ENCODE peak calls at places on chromosomes 16 and 17, in four cellular contexts. C, M, G and N are unnamed samples.

GRCh38 chr17:76529224-76529642 is 8.3 kb downstream of the CYGB start:
- DNase-seq in C (peak; percentile 81), G (no peak), M (no peak), N (peak; percentile 58)

GRCh38 chr17:78001182-78001581 is 42.7 kb downstream of the TNRC6C start:
- DNase-seq in G (no peak), M (no peak), C (no peak), N (no peak)

GRCh38 chr17:27320222-27320560 is 26.3 kb downstream of the WSB1 start:
- DNase-seq in M (no peak), G (no peak), C (no peak), N (no peak)

GRCh38 chr17:57533684-57534305 is 211.3 kb downstream of the CCDC182 start:
- DNase-seq in M (no peak), C (no peak), G (no peak), N (no peak)

GRCh38 chr17:30345527-30346075 is 11.7 kb upstream of the TMIGD1 start:
- DNase-seq in M (no peak), G (no peak), C (no peak), N (no peak)

GRCh38 chr16:89687092-89687940 is 827 bp downstream of the CDK10 start:
- DNase-seq in G (peak; percentile 48), C (no peak), M (no peak), N (no peak)

GRCh38 chr17:29342148-29342765 is 47.9 kb upstream of the TAOK1 start:
- DNase-seq in C (no peak), M (no peak), G (no peak), N (no peak)

GRCh38 chr17:278055-279028 is 74.3 kb downstream of the RPH3AL start:
- DNase-seq in G (no peak), C (no peak), M (no peak), N (no peak)

GRCh38 chr16:86718118-86718517 is 139.8 kb downstream of the FOXL1 start:
- DNase-seq in G (no peak), M (no peak), C (no peak), N (no peak)

GRCh38 chr17:40097931-40098845 is 2.2 kb downstream of the NR1D1 start:
- DNase-seq in G (no peak), M (no peak), C (peak; percentile 74), N (peak; percentile 72)
- H3K4me3 ChIP-seq in G (no peak overlapping the region), M (peak overlapping the region; percentile 44), C (peak overlapping the region; percentile 92), N (no peak overlapping the region)

DNA sequence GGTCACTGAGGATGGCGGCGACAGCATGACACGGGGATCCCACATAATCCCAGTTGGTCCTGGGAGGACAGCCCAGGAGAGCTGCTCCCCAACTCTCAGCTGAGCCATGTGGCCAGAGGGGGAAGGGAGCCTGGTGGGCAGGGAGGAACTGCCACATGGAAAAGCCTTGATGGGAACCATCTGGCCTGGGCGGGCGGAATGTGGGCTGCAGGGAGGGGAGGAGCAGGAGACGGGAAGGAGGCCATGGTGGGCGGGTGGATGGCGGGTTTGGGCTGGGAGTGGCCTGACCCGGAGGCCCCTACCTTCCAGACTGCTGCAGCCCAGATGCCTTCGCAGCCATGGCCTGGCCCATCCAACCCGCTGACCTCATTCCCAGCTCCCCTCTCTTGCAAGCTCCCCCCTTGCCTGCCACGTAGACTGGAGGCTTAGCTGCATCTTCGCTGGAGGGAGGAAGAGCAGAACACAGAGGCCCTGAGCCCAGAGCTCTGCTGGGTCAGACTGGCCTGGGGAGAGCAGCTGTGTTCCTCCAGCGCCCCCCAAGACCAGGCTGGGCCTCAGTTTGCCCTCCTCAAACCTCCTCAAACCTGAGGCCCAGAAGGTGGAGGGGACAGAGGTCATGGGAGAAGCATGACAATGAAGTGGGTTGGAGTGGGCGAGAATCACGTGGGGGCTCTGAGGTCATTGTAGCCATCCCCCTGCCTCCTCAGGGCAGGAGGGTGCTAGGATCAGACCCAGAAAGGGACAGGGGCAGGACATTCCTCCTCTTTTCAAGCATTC is 8.2 kb upstream of the COL1A1 start:
- DNase-seq in C (peak; percentile 89), M (no peak), G (peak; percentile 70), N (peak; percentile 79)
- H3K4me3 ChIP-seq in C (peak overlapping the region; percentile 8), M (no peak overlapping the region), G (no peak overlapping the region), N (no peak overlapping the region)

DNA sequence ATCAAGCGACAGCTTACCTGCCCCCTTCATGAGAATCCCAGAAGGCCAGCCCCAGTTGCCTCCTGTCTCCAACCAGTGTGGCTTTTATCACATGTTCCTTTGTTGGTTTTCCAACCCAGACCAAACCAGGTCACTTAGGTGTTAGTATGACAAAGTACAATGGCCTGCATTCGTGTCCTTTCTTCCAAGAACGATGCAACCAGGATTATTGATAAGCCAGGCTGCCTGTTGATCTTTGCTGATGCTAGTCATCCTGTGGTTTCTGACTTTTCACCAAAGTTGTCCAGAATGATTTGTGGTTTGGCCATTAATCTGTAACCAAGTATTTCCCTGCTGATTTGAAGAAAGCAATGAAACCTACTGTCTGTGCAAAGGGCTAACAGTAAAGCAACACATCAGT is 191.4 kb downstream of the CYLD start:
- DNase-seq in G (no peak), C (no peak), M (no peak), N (no peak)
- H3K4me3 ChIP-seq in G (no peak overlapping the region), C (no peak overlapping the region), M (no peak overlapping the region), N (no peak overlapping the region)

DNA sequence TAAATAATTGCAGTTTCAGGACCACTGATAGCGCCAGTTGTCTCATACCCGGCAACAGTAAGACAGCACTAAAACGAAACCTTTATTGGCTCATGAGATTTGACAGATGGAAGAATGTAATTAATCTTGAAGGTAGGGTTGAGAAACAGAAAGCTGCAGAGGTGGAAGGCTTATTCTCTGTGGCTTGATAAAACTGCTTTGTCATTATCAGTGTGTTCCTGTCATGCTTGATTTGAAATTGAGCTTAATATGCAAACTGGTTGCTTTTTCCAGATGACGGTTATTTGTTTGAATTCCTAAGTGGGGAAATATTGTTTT is 1.3 kb downstream of the ATP6V0A1 start:
- DNase-seq in M (no peak), G (peak; percentile 27), C (no peak), N (no peak)
- H3K4me3 ChIP-seq in M (peak overlapping the region; percentile 54), G (peak overlapping the region; percentile 70), C (peak overlapping the region; percentile 78), N (no peak overlapping the region)